ENCODE peak calls at places on chromosomes 13 and 19, in six cellular contexts. R, C, I, H, E and F are unnamed samples.

GRCh38 chr13:45398862-45399261 is 19.3 kb downstream of the SLC25A30 start:
- DNase-seq in I (no peak), E (no peak), R (no peak), C (no peak), H (no peak), F (no peak)

GRCh38 chr13:79387853-79388252 is 18.2 kb downstream of the RBM26 start:
- DNase-seq in C (no peak), E (no peak), R (no peak), H (no peak), I (no peak), F (no peak)

GRCh38 chr13:30864352-30865130 is 41.5 kb upstream of the MEDAG start:
- DNase-seq in I (no peak), R (peak; percentile 41), E (peak; percentile 30), C (peak; percentile 98), H (no peak), F (no peak)

GRCh38 chr13:69556540-69557196 is 551.0 kb upstream of the ATXN8OS start:
- DNase-seq in R (no peak), E (no peak), C (no peak), H (no peak), I (no peak), F (no peak)

GRCh38 chr19:50639121-50640112 is at the start of gene SYT3:
- DNase-seq in I (peak; percentile 6), R (no peak), H (no peak), E (peak; percentile 91), C (peak; percentile 27), F (no peak)

GRCh38 chr19:33456845-33457220 is 64.8 kb downstream of the PEPD start:
- DNase-seq in I (no peak), R (no peak), E (no peak), H (no peak), C (no peak), F (no peak)

GRCh38 chr13:42395066-42395821 is 123.3 kb downstream of the AKAP11 start:
- DNase-seq in H (no peak), R (no peak), I (no peak), C (no peak), E (no peak), F (no peak)

GRCh38 chr13:40406405-40407138 is 259.9 kb downstream of the FOXO1 start:
- DNase-seq in I (no peak), E (no peak), R (peak; percentile 75), C (peak; percentile 75), H (no peak), F (no peak)

GRCh38 chr19:771332-771785 is 20.4 kb downstream of the MISP start:
- DNase-seq in R (peak; percentile 28), E (peak; percentile 62), H (no peak), C (peak; percentile 43), I (peak; percentile 55), F (no peak)

GRCh38 chr13:21344662-21345176 is 114.4 kb downstream of the ZDHHC20 start:
- DNase-seq in E (no peak), H (no peak), I (no peak), R (no peak), C (no peak), F (no peak)

GRCh38 chr19:1014161-1015060 is 6.5 kb downstream of the TMEM259 start:
- DNase-seq in I (no peak), E (no peak), H (no peak), C (no peak), R (no peak), F (no peak)

GRCh38 chr19:55703790-55704215 is 28.8 kb downstream of the EPN1 start:
- DNase-seq in H (peak; percentile 39), E (peak; percentile 86), R (no peak), C (no peak), I (no peak), F (no peak)

GRCh38 chr13:109101550-109102144 is 472.2 kb downstream of the MYO16 start:
- DNase-seq in H (no peak), R (no peak), C (no peak), I (no peak), E (no peak), F (no peak)

GRCh38 chr19:13181747-13182388 is 31.7 kb downstream of the IER2 start:
- DNase-seq in E (no peak), I (no peak), C (peak; percentile 64), R (no peak), H (no peak), F (no peak)

GRCh38 chr13:21101865-21102576 is 40.6 kb upstream of the LATS2 start:
- DNase-seq in E (no peak), H (no peak), C (no peak), R (no peak), I (no peak), F (no peak)

GRCh38 chr19:4390017-4390861 is 10.1 kb downstream of the SH3GL1 start:
- DNase-seq in E (peak; percentile 85), I (no peak), H (peak; percentile 51), C (peak; percentile 56), R (peak; percentile 17), F (no peak)
- H4K20me1 ChIP-seq in E (peaks cover 68% of the 10 kb centered on the region), I (peaks cover 16% of the 10 kb centered on the region), H (peaks cover 28% of the 10 kb centered on the region), C (peaks cover 92% of the 10 kb centered on the region), R (peaks cover 4% of the 10 kb centered on the region), F (peaks cover 10% of the 10 kb centered on the region)

DNA sequence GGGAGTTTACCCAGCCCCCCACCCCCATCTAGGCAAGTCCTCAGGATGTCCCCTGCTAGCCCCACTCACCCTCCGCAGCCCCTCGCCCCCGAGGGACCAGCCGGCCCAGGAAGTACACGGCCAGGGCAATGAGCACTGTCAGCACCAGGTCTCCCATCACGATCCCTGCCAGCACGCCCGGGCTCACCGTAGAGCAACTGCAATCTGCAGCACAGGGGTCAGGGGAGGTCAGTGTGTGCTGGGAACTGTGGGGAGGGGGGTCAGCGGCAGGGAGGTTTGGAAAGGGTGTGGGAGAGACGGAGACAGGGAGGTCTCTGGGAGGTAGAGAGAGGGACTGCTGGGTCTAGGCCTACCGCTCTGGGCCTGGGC is 734 bp downstream of the TYROBP start:
- DNase-seq in H (no peak), C (no peak), R (no peak), I (no peak), E (no peak), F (no peak)
- H3K4me3 ChIP-seq in H (no peak overlapping the region), C (no peak overlapping the region), R (no peak overlapping the region), I (no peak overlapping the region), E (no peak overlapping the region), F (no peak overlapping the region)

DNA sequence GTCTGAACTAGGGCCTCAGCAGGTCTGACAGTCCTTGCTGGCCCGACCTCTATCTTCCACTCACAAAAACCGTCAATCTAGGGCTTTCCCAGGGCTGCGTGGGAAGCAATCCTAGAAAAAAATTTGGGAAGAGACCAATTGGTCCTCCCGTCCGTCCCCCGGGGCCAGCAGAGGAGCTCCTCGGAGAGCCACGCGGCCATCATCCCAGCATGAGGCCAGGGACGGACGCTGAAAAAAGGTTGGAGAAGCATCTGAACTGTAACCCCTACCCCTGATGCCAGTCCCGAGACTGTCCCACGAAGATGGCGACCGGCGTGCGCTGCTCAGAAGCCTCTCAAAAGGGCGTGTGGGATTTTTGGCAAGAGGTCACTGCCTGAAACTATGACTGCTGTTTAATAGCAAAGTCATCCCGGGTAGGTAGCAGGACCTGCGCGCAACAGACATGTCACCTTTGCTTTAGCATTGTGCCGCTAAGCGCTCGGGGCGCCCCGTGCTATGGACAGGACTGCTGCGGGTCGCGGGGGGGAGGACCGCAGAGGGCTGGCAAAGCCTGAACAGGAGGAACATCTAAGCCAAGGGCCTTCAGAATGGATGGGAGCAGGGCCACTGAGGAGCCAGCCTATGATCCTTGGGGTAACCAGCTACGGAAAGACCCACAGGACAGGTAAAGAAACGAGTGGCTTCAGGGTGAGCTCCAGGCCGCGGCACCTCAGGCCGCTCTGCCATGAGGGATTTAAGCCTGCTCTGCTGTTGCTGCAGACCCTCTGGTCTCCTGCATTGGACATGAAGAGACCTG is 10.6 kb downstream of the AKAP8 start:
- DNase-seq in E (no peak), H (no peak), C (no peak), I (no peak), R (no peak), F (no peak)
- H4K20me1 ChIP-seq in E (peaks cover 9% of the 10 kb centered on the region), H (peaks cover 4% of the 10 kb centered on the region), C (peaks cover 16% of the 10 kb centered on the region), I (peaks cover 40% of the 10 kb centered on the region), R (no peaks in the 10 kb centered on the region), F (no peaks in the 10 kb centered on the region)

GRCh38 chr19:18173054-18173571 is 500 bp upstream of the IFI30 start:
- DNase-seq in R (no peak), I (no peak), C (no peak), E (no peak), H (no peak), F (no peak)
- H3K4me3 ChIP-seq in R (no peak overlapping the region), I (peak overlapping the region; percentile 66), C (peak overlapping the region; percentile 85), E (peak overlapping the region; percentile 79), H (no peak overlapping the region), F (no peak overlapping the region)

DNA sequence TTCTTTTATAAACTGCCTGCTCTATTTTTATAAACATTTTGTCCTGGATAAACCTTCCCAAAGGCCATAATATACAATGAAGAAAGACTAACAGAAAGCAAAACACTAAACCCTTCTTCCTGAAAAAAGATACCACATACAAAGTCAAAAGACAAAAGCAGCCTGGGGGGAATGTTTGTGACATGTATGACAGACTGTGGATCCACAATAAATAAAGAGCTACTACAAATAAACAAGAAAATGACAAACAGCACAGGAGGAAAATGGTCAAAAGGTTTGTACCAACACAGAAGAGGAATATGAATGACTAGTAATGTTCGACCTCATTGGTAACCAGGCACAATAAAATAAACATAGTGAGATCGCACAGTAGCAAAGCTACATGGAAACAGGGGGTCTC is 19.8 kb downstream of the AP2S1 start:
- DNase-seq in I (no peak), C (peak; percentile 50), H (no peak), R (no peak), E (no peak), F (no peak)
- H4K20me1 ChIP-seq in I (no peaks in the 10 kb centered on the region), C (no peaks in the 10 kb centered on the region), H (no peaks in the 10 kb centered on the region), R (no peaks in the 10 kb centered on the region), E (no peaks in the 10 kb centered on the region), F (no peaks in the 10 kb centered on the region)